ENCODE peak calls at places on chromosome 11, in seven cellular contexts. K is D721Med; P is activated CD8-positive, alpha-beta T cell treated with anti-CD3 and anti-CD28 coated beads for 36 hours; I is transverse colon; V is psoas muscle; R is GM10248; U is tibial nerve. N is an unnamed sample.

GRCh38 chr11:29208117-29208516 is 808.7 kb downstream of the KCNA4 start:
- DNase-seq in K (no peak), P (no peak), I (no peak), V (no peak), R (no peak), U (no peak), N (no peak)

GRCh38 chr11:104705475-104706195 is 192.6 kb downstream of the CASP12 start:
- DNase-seq in K (no peak), P (peak; percentile 87), I (peak; percentile 37), V (no peak), R (peak; percentile 18), U (no peak), N (peak; percentile 30)

GRCh38 chr11:14065692-14066091 is 103.2 kb downstream of the SPON1 start:
- DNase-seq in K (no peak), P (no peak), I (no peak), V (no peak), R (no peak), U (no peak), N (no peak)

GRCh38 chr11:64998141-64998540 is 1.4 kb upstream of the BATF2 start:
- DNase-seq in K (no peak), P (peak; percentile 31), I (peak; percentile 39), V (no peak), R (no peak), U (no peak), N (no peak)

GRCh38 chr11:59172345-59173079 is 580 bp downstream of the DTX4 start:
- DNase-seq in K (no peak), P (peak; percentile 24), I (peak; percentile 52), V (no peak), R (peak; percentile 68), U (no peak), N (peak; percentile 77)

GRCh38 chr11:17333799-17334586 is 17.6 kb upstream of the NCR3LG1 start:
- DNase-seq in K (no peak), P (no peak), I (no peak), V (no peak), R (no peak), U (no peak), N (no peak)

GRCh38 chr11:11620251-11620965 is 1.4 kb downstream of the GALNT18 start:
- DNase-seq in K (no peak), P (peak; percentile 20), I (peak; percentile 73), V (peak; percentile 73), R (peak; percentile 37), U (no peak), N (peak; percentile 40)

GRCh38 chr11:90204832-90205646 is 17.8 kb downstream of the CHORDC1 start:
- DNase-seq in K (no peak), P (peak; percentile 17), I (no peak), V (no peak), R (peak; percentile 45), U (no peak), N (peak; percentile 34)

GRCh38 chr11:1228183-1228821 is 5.4 kb downstream of the MUC5B start:
- DNase-seq in K (peak; percentile 10), P (no peak), I (peak; percentile 11), V (peak; percentile 48), R (no peak), U (no peak), N (no peak)

GRCh38 chr11:8638300-8638699 is 44.2 kb downstream of the TRIM66 start:
- DNase-seq in K (no peak), P (no peak), I (no peak), V (no peak), R (no peak), U (no peak), N (no peak)

GRCh38 chr11:11514246-11514645 is 107.6 kb downstream of the GALNT18 start:
- DNase-seq in K (no peak), P (no peak), I (no peak), V (no peak), R (no peak), U (no peak), N (no peak)

GRCh38 chr11:131423715-131424114 is 53.3 kb downstream of the NTM start:
- DNase-seq in K (no peak), P (no peak), I (no peak), V (no peak), R (no peak), U (no peak), N (no peak)

GRCh38 chr11:13135385-13136271 is 126.5 kb downstream of the RASSF10 start:
- DNase-seq in K (no peak), P (no peak), I (no peak), V (no peak), R (no peak), U (no peak), N (no peak)

GRCh38 chr11:59283825-59284772 is 71.4 kb upstream of the MPEG1 start:
- DNase-seq in K (no peak), P (peak; percentile 66), I (peak; percentile 45), V (no peak), R (no peak), U (peak; percentile 23), N (peak; percentile 55)

GRCh38 chr11:117217141-117217609 is 14.7 kb downstream of the PCSK7 start:
- DNase-seq in K (no peak), P (no peak), I (no peak), V (no peak), R (no peak), U (no peak), N (no peak)

GRCh38 chr11:107044503-107044902 is 26.2 kb upstream of the GUCY1A2 start:
- DNase-seq in K (no peak), P (no peak), I (no peak), V (no peak), R (no peak), U (no peak), N (no peak)

GRCh38 chr11:68384530-68385081 is 72.2 kb downstream of the LRP5 start:
- DNase-seq in K (no peak), P (no peak), I (no peak), V (peak; percentile 47), R (no peak), U (no peak), N (no peak)

GRCh38 chr11:122769126-122769780 is 69.0 kb upstream of the CRTAM start:
- DNase-seq in K (no peak), P (peak; percentile 26), I (no peak), V (no peak), R (no peak), U (no peak), N (no peak)

GRCh38 chr11:128496684-128497056 is 90.7 kb downstream of the ETS1 start:
- DNase-seq in K (no peak), P (no peak), I (no peak), V (peak; percentile 72), R (no peak), U (no peak), N (no peak)

GRCh38 chr11:87926250-87926970 is 248.8 kb downstream of the RAB38 start:
- DNase-seq in K (no peak), P (no peak), I (no peak), V (no peak), R (no peak), U (no peak), N (no peak)

GRCh38 chr11:35377262-35377661 is 42.1 kb downstream of the SLC1A2 start:
- DNase-seq in K (no peak), P (no peak), I (no peak), V (no peak), R (no peak), U (no peak), N (no peak)

GRCh38 chr11:46445887-46446286 is 54.3 kb upstream of the CHRM4 start:
- DNase-seq in K (no peak), P (no peak), I (no peak), V (no peak), R (no peak), U (no peak), N (no peak)

GRCh38 chr11:8558436-8558835 is 35.6 kb downstream of the STK33 start:
- DNase-seq in K (no peak), P (no peak), I (no peak), V (no peak), R (no peak), U (no peak), N (no peak)

GRCh38 chr11:64659417-64660144 is 63.4 kb downstream of the NRXN2 start:
- DNase-seq in K (no peak), P (no peak), I (no peak), V (peak; percentile 45), R (no peak), U (no peak), N (no peak)

GRCh38 chr11:1499899-1500298 is 13.3 kb upstream of the MOB2 start:
- DNase-seq in K (no peak), P (no peak), I (no peak), V (peak; percentile 28), R (no peak), U (no peak), N (no peak)

GRCh38 chr11:75827562-75827961 is 12.6 kb downstream of the UVRAG start:
- DNase-seq in K (no peak), P (no peak), I (no peak), V (no peak), R (no peak), U (no peak), N (no peak)

GRCh38 chr11:70915158-70915795 is 337.1 kb downstream of the SHANK2 start:
- DNase-seq in K (no peak), P (no peak), I (no peak), V (no peak), R (no peak), U (no peak), N (no peak)

GRCh38 chr11:77471520-77472234 is 2.2 kb downstream of the PAK1 start:
- DNase-seq in K (no peak), P (peak; percentile 65), I (peak; percentile 67), V (no peak), R (no peak), U (no peak), N (peak; percentile 43)

GRCh38 chr11:68890490-68891231 is 13.0 kb downstream of the MRPL21 start:
- DNase-seq in K (no peak), P (no peak), I (peak; percentile 28), V (peak; percentile 91), R (no peak), U (peak; percentile 84), N (no peak)

GRCh38 chr11:17188675-17189074 is 19.1 kb downstream of the PIK3C2A start:
- DNase-seq in K (no peak), P (no peak), I (no peak), V (no peak), R (no peak), U (no peak), N (no peak)

GRCh38 chr11:19742595-19743292 is 30.1 kb downstream of the NAV2 start:
- DNase-seq in K (no peak), P (peak; percentile 77), I (peak; percentile 83), V (peak; percentile 87), R (peak; percentile 40), U (peak; percentile 66), N (peak; percentile 59)
- TF ChIP-seq CTCF in K (peak; percentile 81), P (peak; percentile 72), I (peak; percentile 93), V (peak; percentile 96), R (peak; percentile 82), U (peak; percentile 79), N (peak; percentile 44)

GRCh38 chr11:82225502-82225901 is 508.2 kb downstream of the FAM181B start:
- DNase-seq in K (no peak), P (no peak), I (no peak), V (no peak), R (no peak), U (no peak), N (no peak)
- TF ChIP-seq CTCF in K (no peak), P (no peak), I (no peak), V (no peak), R (no peak), U (no peak), N (no peak)

GRCh38 chr11:126304457-126305072 is 705 bp downstream of the DCPS start:
- DNase-seq in K (no peak), P (no peak), I (no peak), V (no peak), R (no peak), U (no peak), N (peak; percentile 58)
- TF ChIP-seq CTCF in K (no peak), P (no peak), I (no peak), V (no peak), R (no peak), U (no peak), N (no peak)

GRCh38 chr11:110478410-110478809 is 48.7 kb downstream of the FDX1 start:
- DNase-seq in K (no peak), P (peak; percentile 9), I (no peak), V (no peak), R (no peak), U (no peak), N (no peak)
- TF ChIP-seq CTCF in K (no peak), P (peak; percentile 13), I (no peak), V (no peak), R (no peak), U (no peak), N (no peak)